ENCODE peak calls at places on chromosomes 16 and 17, in five cellular contexts. S is NCI-H187; F is activated naive CD4-positive, alpha-beta T cell treated with anti-CD3 and anti-CD28 coated beads, Interleukin-2, amount 10 ng/mL, durations not matched to agents 7 days and 5 days; X is EL; N is mucosa of gallbladder. P is an unnamed sample.

GRCh38 chr17:57255776-57256681 is at the start of gene MSI2:
- DNase-seq in S (peak), F (peak), X (peak), N (peak), P (peak)

GRCh38 chr16:66484453-66485213 is 57.5 kb downstream of the BEAN1 start:
- DNase-seq in S (no peak), F (peak), X (no peak), N (no peak), P (no peak)

GRCh38 chr16:75044800-75045361 is 46.1 kb downstream of the ZNRF1 start:
- DNase-seq in S (no peak), F (no peak), X (peak), N (no peak), P (peak)

GRCh38 chr16:67311607-67312449 is 14.7 kb downstream of the KCTD19 start:
- DNase-seq in S (no peak), F (peak), X (peak), N (peak), P (no peak)

GRCh38 chr17:31424944-31425582 is 33.6 kb downstream of the RAB11FIP4 start:
- DNase-seq in S (no peak), F (no peak), X (no peak), N (no peak), P (no peak)

GRCh38 chr17:50459756-50460155 is 8.9 kb downstream of the CHAD start:
- DNase-seq in S (no peak), F (peak), X (no peak), N (no peak), P (no peak)

GRCh38 chr16:54649846-54650245 is 280.8 kb upstream of the IRX5 start:
- DNase-seq in S (no peak), F (no peak), X (peak), N (no peak), P (no peak)

GRCh38 chr17:79626156-79626890 is 15.5 kb upstream of the RBFOX3 start:
- DNase-seq in S (no peak), F (peak), X (no peak), N (no peak), P (no peak)

GRCh38 chr17:13351046-13351445 is 250.7 kb downstream of the HS3ST3A1 start:
- DNase-seq in S (no peak), F (no peak), X (peak), N (no peak), P (no peak)

GRCh38 chr17:46870116-46870803 is 18.9 kb downstream of the WNT9B start:
- DNase-seq in S (no peak), F (no peak), X (no peak), N (peak), P (no peak)

GRCh38 chr16:5032748-5033167 is 977 bp downstream of the NAGPA start:
- DNase-seq in S (no peak), F (no peak), X (no peak), N (no peak), P (no peak)

GRCh38 chr17:79114455-79115301 is 40.1 kb downstream of the ENGASE start:
- DNase-seq in S (peak), F (no peak), X (no peak), N (peak), P (peak)

GRCh38 chr16:14196011-14196410 is 124.9 kb downstream of the MRTFB start:
- DNase-seq in S (no peak), F (no peak), X (no peak), N (no peak), P (no peak)

GRCh38 chr17:48134912-48135480 is 27.4 kb downstream of the SNX11 start:
- DNase-seq in S (no peak), F (no peak), X (peak), N (no peak), P (no peak)

GRCh38 chr16:56357291-56357764 is 68.0 kb downstream of the AMFR start:
- DNase-seq in S (no peak), F (no peak), X (peak), N (no peak), P (no peak)

GRCh38 chr17:35241520-35241919 is 1.4 kb upstream of the SLFN5 start:
- DNase-seq in S (no peak), F (peak), X (no peak), N (no peak), P (no peak)

GRCh38 chr17:1275962-1276736 is 3.3 kb upstream of the TRARG1 start:
- DNase-seq in S (no peak), F (peak), X (peak), N (peak), P (peak)

GRCh38 chr17:13036776-13037175 is 18.9 kb upstream of the ELAC2 start:
- DNase-seq in S (no peak), F (no peak), X (peak), N (no peak), P (no peak)

GRCh38 chr16:46746821-46747776 is 1.0 kb downstream of the MYLK3 start:
- DNase-seq in S (no peak), F (no peak), X (no peak), N (no peak), P (no peak)

GRCh38 chr16:88759245-88759975 is 25.6 kb downstream of the PIEZO1 start:
- DNase-seq in S (no peak), F (peak), X (no peak), N (peak), P (peak)

GRCh38 chr16:84836967-84837366 is 17.2 kb downstream of the CRISPLD2 start:
- DNase-seq in S (no peak), F (no peak), X (no peak), N (no peak), P (no peak)

GRCh38 chr17:14169287-14169686 is 67.4 kb downstream of the CDRT15 start:
- DNase-seq in S (no peak), F (no peak), X (no peak), N (no peak), P (no peak)

GRCh38 chr16:31242197-31242596 is 17.6 kb upstream of the ITGAM start:
- DNase-seq in S (no peak), F (no peak), X (no peak), N (no peak), P (no peak)

GRCh38 chr17:16215002-16215272 is 397 bp downstream of the NCOR1 start:
- DNase-seq in S (no peak), F (peak), X (peak), N (peak), P (peak)

GRCh38 chr17:80365001-80365965 is 49.7 kb upstream of the ENDOV start:
- DNase-seq in S (no peak), F (no peak), X (no peak), N (no peak), P (no peak)

GRCh38 chr16:2584742-2585650 is 47.2 kb downstream of the PDPK1 start:
- DNase-seq in S (no peak), F (no peak), X (no peak), N (peak), P (no peak)

P was measured in prostate gland.